ENCODE peak calls at places on chromosomes 7 and 10, in nine cellular contexts. Z is astrocyte; O is dermis microvascular lymphatic vessel endothelial cell; F is stimulated activated CD8-positive, alpha-beta memory T cell treated with anti-CD3 and anti-CD28 coated beads, Interleukin-4, amount 100 ng/mL, for 4 hours; D is activated CD8-positive, alpha-beta memory T cell treated with anti-CD3 and anti-CD28 coated beads for 24 hours; V is heart right ventricle; B is cardiac muscle cell; A is substantia nigra; R is AG09319. S is an unnamed sample.

GRCh38 chr10:28120795-28121194 is 121.9 kb upstream of the ODAD2 start:
- DNase-seq in R (no peak), O (no peak), B (no peak), D (no peak), Z (no peak), F (no peak), V (no peak), A (no peak), S (no peak)

GRCh38 chr7:105857009-105857952 is 19.1 kb downstream of the ATXN7L1 start:
- DNase-seq in A (no peak), Z (no peak), V (no peak), R (no peak), F (no peak), D (peak; percentile 53), O (no peak), B (no peak), S (no peak)

GRCh38 chr10:21518629-21519321 is 6.7 kb downstream of the SKIDA1 start:
- DNase-seq in F (no peak), B (peak; percentile 78), A (no peak), D (peak; percentile 49), R (no peak), V (no peak), Z (peak; percentile 71), O (peak; percentile 56), S (no peak)

GRCh38 chr7:96410440-96410839 is 88.5 kb upstream of the SLC25A13 start:
- DNase-seq in O (no peak), Z (no peak), B (no peak), D (no peak), A (no peak), F (no peak), V (no peak), R (no peak), S (no peak)

GRCh38 chr10:86287422-86287793 is 79.2 kb downstream of the GRID1 start:
- DNase-seq in V (no peak), Z (no peak), B (no peak), D (peak; percentile 32), F (no peak), A (no peak), O (no peak), R (no peak), S (no peak)

GRCh38 chr10:46548781-46549090 is 7.7 kb downstream of the GPRIN2 start:
- DNase-seq in Z (no peak), O (no peak), V (no peak), R (no peak), D (peak; percentile 49), F (no peak), B (no peak), A (no peak), S (no peak)

GRCh38 chr7:8014399-8014798 is 45.8 kb downstream of the GLCCI1 start:
- DNase-seq in F (no peak), V (no peak), D (no peak), B (no peak), A (no peak), O (no peak), R (no peak), Z (no peak), S (no peak)

GRCh38 chr7:140640727-140641531 is at the start of gene DENND2A:
- DNase-seq in O (peak; percentile 33), F (no peak), A (peak; percentile 71), Z (peak; percentile 44), R (no peak), D (no peak), V (peak; percentile 82), B (peak; percentile 70), S (peak; percentile 47)

GRCh38 chr7:28854750-28855074 is 103.4 kb downstream of the TRIL start:
- DNase-seq in A (no peak), B (no peak), V (no peak), F (no peak), O (no peak), Z (peak; percentile 34), R (no peak), D (no peak), S (no peak)

GRCh38 chr10:131205556-131205955 is 106.0 kb downstream of the TCERG1L start:
- DNase-seq in F (no peak), D (peak; percentile 28), R (no peak), B (no peak), O (no peak), Z (no peak), A (no peak), V (no peak), S (no peak)

GRCh38 chr7:29900745-29901144 is 88.9 kb downstream of the SCRN1 start:
- DNase-seq in V (no peak), B (no peak), A (no peak), Z (no peak), F (no peak), R (no peak), O (no peak), D (no peak), S (no peak)

GRCh38 chr10:29392376-29393021 is 103.6 kb downstream of the LYZL1 start:
- DNase-seq in V (no peak), B (peak; percentile 64), A (no peak), R (no peak), F (no peak), O (peak; percentile 47), D (no peak), Z (no peak), S (no peak)

GRCh38 chr7:100007887-100008286 is 7.5 kb upstream of the ZKSCAN1 start:
- DNase-seq in Z (no peak), A (no peak), D (no peak), B (no peak), F (no peak), V (no peak), R (no peak), O (no peak), S (no peak)

GRCh38 chr10:120978589-120979252 is 127.6 kb downstream of the WDR11 start:
- DNase-seq in R (no peak), D (no peak), Z (no peak), A (no peak), V (no peak), B (peak; percentile 11), F (no peak), O (no peak), S (no peak)

GRCh38 chr7:67438913-67439312 is 442.3 kb downstream of the TYW1 start:
- DNase-seq in O (no peak), Z (no peak), B (no peak), D (no peak), R (no peak), V (no peak), A (no peak), F (no peak), S (no peak)

GRCh38 chr10:103062854-103063642 is 130.0 kb downstream of the NT5C2 start:
- DNase-seq in O (peak; percentile 11), D (no peak), R (no peak), A (peak; percentile 29), Z (no peak), B (no peak), F (no peak), V (no peak), S (no peak)

GRCh38 chr7:117019786-117020604 is 66.7 kb downstream of the ST7 start:
- DNase-seq in O (peak; percentile 97), F (no peak), A (peak; percentile 76), R (peak; percentile 52), Z (peak; percentile 96), B (peak; percentile 95), D (no peak), V (peak; percentile 50), S (peak; percentile 77)

GRCh38 chr10:100912013-100912608 is 652 bp upstream of the SLF2 start:
- DNase-seq in B (peak; percentile 72), R (no peak), F (no peak), O (peak; percentile 19), Z (peak; percentile 43), D (no peak), A (no peak), V (no peak), S (no peak)

GRCh38 chr7:25460426-25460825 is 232.1 kb upstream of the NPVF start:
- DNase-seq in O (no peak), R (no peak), F (no peak), V (no peak), D (no peak), B (no peak), A (no peak), Z (no peak), S (no peak)

GRCh38 chr7:117019287-117019686 is 66.0 kb downstream of the ST7 start:
- DNase-seq in F (no peak), R (no peak), O (no peak), D (no peak), B (no peak), V (no peak), Z (no peak), A (no peak), S (no peak)

GRCh38 chr7:82534687-82535086 is 91.1 kb upstream of the CACNA2D1 start:
- DNase-seq in V (no peak), D (no peak), R (no peak), O (peak; percentile 21), Z (peak; percentile 48), B (peak; percentile 54), F (no peak), A (no peak), S (peak; percentile 24)

GRCh38 chr10:80946957-80947722 is 409.4 kb downstream of the SH2D4B start:
- DNase-seq in F (no peak), B (no peak), D (no peak), V (no peak), R (no peak), O (no peak), A (no peak), Z (no peak), S (no peak)

GRCh38 chr10:124642076-124642710 is 102.0 kb downstream of the FAM53B start:
- DNase-seq in B (no peak), V (peak; percentile 69), O (no peak), Z (no peak), F (no peak), D (no peak), R (no peak), A (no peak), S (no peak)

GRCh38 chr10:28903716-28904115 is 226.4 kb downstream of the BAMBI start:
- DNase-seq in F (no peak), D (no peak), B (no peak), Z (no peak), O (no peak), A (no peak), R (no peak), V (no peak), S (no peak)

GRCh38 chr10:115624448-115624847 is 531.3 kb downstream of the ATRNL1 start:
- DNase-seq in F (no peak), V (no peak), R (no peak), B (no peak), A (no peak), O (no peak), Z (peak; percentile 42), D (no peak), S (peak; percentile 1)

GRCh38 chr10:43110318-43111071 is 27.8 kb upstream of the CSGALNACT2 start:
- DNase-seq in D (no peak), B (peak; percentile 86), O (no peak), F (no peak), V (peak; percentile 48), A (no peak), Z (peak; percentile 33), R (peak; percentile 47), S (no peak)